ENCODE peak calls at places on chromosomes 7 and 10, in four cellular contexts. Y, S, Q and Z are unnamed samples.

GRCh38 chr7:11668727-11669126 is 163.3 kb downstream of the THSD7A start:
- DNase-seq in Y (no peak), S (no peak), Q (no peak), Z (no peak)

GRCh38 chr7:101185258-101185839 is 5.3 kb upstream of the NAT16 start:
- DNase-seq in Q (no peak), S (peak; percentile 32), Y (no peak), Z (no peak)

GRCh38 chr10:94016727-94017714 is 23.3 kb downstream of the PLCE1 start:
- DNase-seq in S (no peak), Q (no peak), Y (no peak), Z (no peak)

GRCh38 chr10:70124415-70124814 is 8.2 kb downstream of the AIFM2 start:
- DNase-seq in S (no peak), Q (no peak), Y (no peak), Z (no peak)

GRCh38 chr10:18607979-18608378 is 43.4 kb downstream of the NSUN6 start:
- DNase-seq in Y (no peak), Q (no peak), S (no peak), Z (no peak)

GRCh38 chr10:69953851-69954250 is 98.8 kb upstream of the MACROH2A2 start:
- DNase-seq in Q (no peak), S (no peak), Y (no peak), Z (no peak)

GRCh38 chr7:115724400-115725056 is 306.0 kb downstream of the TFEC start:
- DNase-seq in Q (peak; percentile 52), S (peak; percentile 6), Y (no peak), Z (no peak)

GRCh38 chr7:156659961-156660360 is 19.4 kb downstream of the RNF32 start:
- DNase-seq in S (no peak), Q (no peak), Y (no peak), Z (no peak)

GRCh38 chr7:69893915-69894314 is 295.6 kb downstream of the AUTS2 start:
- DNase-seq in Q (no peak), S (peak; percentile 26), Y (no peak), Z (no peak)

GRCh38 chr7:155487509-155488482 is 29.9 kb downstream of the EN2 start:
- DNase-seq in Q (no peak), S (no peak), Y (no peak), Z (no peak)

GRCh38 chr10:6200588-6201510 is 1.9 kb upstream of the PFKFB3 start:
- DNase-seq in Y (peak; percentile 24), Q (peak; percentile 53), S (no peak), Z (no peak)

GRCh38 chr10:86900955-86901354 is 56.5 kb downstream of the MMRN2 start:
- DNase-seq in Y (no peak), Q (no peak), S (peak; percentile 61), Z (no peak)

GRCh38 chr10:20811131-20811530 is 86.0 kb downstream of the NEBL start:
- DNase-seq in S (no peak), Q (no peak), Y (no peak), Z (no peak)

GRCh38 chr10:70761031-70761601 is 24.1 kb downstream of the TBATA start:
- DNase-seq in Q (no peak), S (peak; percentile 52), Y (no peak), Z (no peak)

GRCh38 chr7:122225874-122226273 is 78.7 kb downstream of the FEZF1 start:
- DNase-seq in Y (no peak), S (no peak), Q (no peak), Z (no peak)

GRCh38 chr7:79357101-79357500 is 96.4 kb downstream of the MAGI2 start:
- DNase-seq in S (no peak), Y (no peak), Q (no peak), Z (no peak)

GRCh38 chr10:4266387-4267083 is 481.5 kb upstream of the KLF6 start:
- DNase-seq in S (no peak), Q (peak; percentile 49), Y (no peak), Z (no peak)

GRCh38 chr7:106848851-106849442 is 16.1 kb upstream of the PIK3CG start:
- DNase-seq in S (no peak), Q (no peak), Y (no peak), Z (no peak)

GRCh38 chr10:125158528-125159485 is 1.6 kb downstream of the CTBP2 start:
- DNase-seq in Q (peak; percentile 76), S (peak; percentile 65), Y (no peak), Z (peak; percentile 58)

GRCh38 chr7:55237156-55237721 is 127.9 kb upstream of the LANCL2 start:
- DNase-seq in Q (no peak), Y (no peak), S (no peak), Z (no peak)

GRCh38 chr10:52779541-52780390 is 7.2 kb upstream of the MBL2 start:
- DNase-seq in Y (peak; percentile 57), S (peak; percentile 87), Q (peak; percentile 70), Z (peak; percentile 87)

GRCh38 chr7:77466455-77466854 is 50.3 kb upstream of the GSAP start:
- DNase-seq in S (no peak), Y (no peak), Q (no peak), Z (no peak)

GRCh38 chr7:133912916-133913697 is 214.0 kb upstream of the LRGUK start:
- DNase-seq in Q (peak; percentile 52), Y (no peak), S (no peak), Z (no peak)

GRCh38 chr7:105621617-105622016 is 40.3 kb upstream of the EFCAB10 start:
- DNase-seq in Y (no peak), Q (peak; percentile 21), S (no peak), Z (no peak)

GRCh38 chr7:142894112-142894835 is 8.7 kb upstream of the TRPV6 start:
- DNase-seq in Y (no peak), Q (no peak), S (no peak), Z (no peak)

GRCh38 chr7:81209059-81209458 is 290.2 kb upstream of the SEMA3C start:
- DNase-seq in Q (no peak), Y (no peak), S (no peak), Z (no peak)

GRCh38 chr10:89450901-89451300 is 36.5 kb downstream of the IFIT5 start:
- DNase-seq in Y (no peak), Q (no peak), S (no peak), Z (no peak)

GRCh38 chr7:3321206-3321605 is 20.2 kb downstream of the SDK1 start:
- DNase-seq in Y (no peak), Q (no peak), S (peak; percentile 32), Z (peak; percentile 53)

GRCh38 chr10:131979821-131980270 is 1.9 kb downstream of the BNIP3 start:
- DNase-seq in Y (no peak), Q (peak; percentile 50), S (peak; percentile 36), Z (no peak)

GRCh38 chr10:113709221-113709838 is 29.6 kb downstream of the CASP7 start:
- DNase-seq in Q (peak; percentile 36), S (peak; percentile 27), Y (no peak), Z (no peak)

GRCh38 chr7:66255533-66256100 is 50.5 kb downstream of the TPST1 start:
- DNase-seq in S (no peak), Q (no peak), Y (no peak), Z (no peak)

GRCh38 chr10:122296363-122297120 is 25.4 kb downstream of the BTBD16 start:
- DNase-seq in Y (no peak), S (no peak), Q (no peak), Z (no peak)

GRCh38 chr10:3136763-3137611 is 35.6 kb downstream of the PITRM1 start:
- DNase-seq in Q (no peak), Y (no peak), S (no peak), Z (no peak)

DNA sequence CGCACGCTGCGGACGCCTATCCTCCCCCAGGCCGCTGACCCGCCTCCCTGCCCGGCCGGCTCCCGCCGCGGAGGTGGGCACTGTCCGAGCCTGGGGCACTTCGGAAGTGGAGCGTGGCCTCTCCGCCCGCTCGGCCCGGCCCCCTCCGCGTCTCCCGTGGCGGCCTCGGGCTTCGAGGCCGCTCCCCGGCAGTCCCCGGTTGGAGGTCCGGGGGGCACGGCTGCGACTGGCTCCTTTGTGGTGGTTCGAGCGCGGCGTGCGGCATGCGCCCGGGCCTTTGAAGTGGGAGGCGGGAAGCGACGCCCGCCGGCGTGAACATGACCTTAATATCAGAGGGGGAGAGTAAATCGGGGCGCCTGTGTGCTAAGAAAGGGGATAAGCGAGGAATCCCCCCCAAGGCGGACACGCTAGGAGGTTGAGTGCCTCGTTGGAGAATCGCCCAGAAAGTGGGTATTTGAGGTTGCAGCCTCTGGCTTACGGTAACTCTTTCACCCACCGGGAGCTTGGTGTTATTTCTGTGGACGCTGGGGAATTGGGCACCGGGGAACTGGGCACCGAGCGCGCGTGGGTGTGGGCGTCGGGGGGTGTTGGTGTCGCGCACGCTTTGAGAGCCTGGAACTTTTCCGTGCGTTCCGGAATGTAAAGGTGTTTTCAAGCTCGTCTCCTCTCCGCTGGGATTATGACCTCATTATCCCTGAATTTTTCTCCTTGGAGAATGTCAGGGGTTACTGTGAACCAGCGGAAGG is 562 bp downstream of the SUV39H2 start:
- DNase-seq in Y (no peak), Q (no peak), S (peak; percentile 36), Z (peak; percentile 5)
- H2AFZ ChIP-seq in Y (peak overlapping the region; percentile 89), Q (peak overlapping the region; percentile 85), S (peak overlapping the region; percentile 92), Z (peak overlapping the region; percentile 92)

DNA sequence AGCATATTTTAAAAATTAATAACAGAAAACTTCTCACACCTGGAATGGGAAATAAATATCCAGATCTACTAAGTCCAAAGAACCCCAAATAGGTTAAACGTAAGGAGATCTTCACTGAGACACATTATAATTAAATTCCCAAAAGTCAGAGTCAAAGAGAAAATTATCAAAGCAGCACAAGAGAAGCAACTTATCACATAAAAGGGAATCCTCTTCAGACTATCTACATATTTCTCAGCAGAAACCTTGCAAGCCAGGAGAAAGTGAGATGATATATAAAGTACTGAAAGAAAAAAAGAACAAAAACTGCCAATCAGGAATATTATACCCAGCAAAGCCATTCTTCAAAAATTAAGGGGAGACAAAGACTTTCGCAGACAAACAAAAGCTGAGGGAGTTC is 756.4 kb downstream of the SUGCT start:
- DNase-seq in S (no peak), Y (no peak), Q (no peak), Z (no peak)
- H3K4me2 ChIP-seq in S (no peak overlapping the region), Y (no peak overlapping the region), Q (no peak overlapping the region), Z (no peak overlapping the region)

GRCh38 chr10:104117839-104118323 is 4.1 kb upstream of the SFR1 start:
- DNase-seq in Q (no peak), S (peak; percentile 14), Y (no peak), Z (no peak)

GRCh38 chr10:104109908-104110662 is 11.9 kb upstream of the SFR1 start:
- DNase-seq in Y (no peak), S (peak; percentile 26), Q (peak; percentile 62), Z (peak; percentile 88)

DNA sequence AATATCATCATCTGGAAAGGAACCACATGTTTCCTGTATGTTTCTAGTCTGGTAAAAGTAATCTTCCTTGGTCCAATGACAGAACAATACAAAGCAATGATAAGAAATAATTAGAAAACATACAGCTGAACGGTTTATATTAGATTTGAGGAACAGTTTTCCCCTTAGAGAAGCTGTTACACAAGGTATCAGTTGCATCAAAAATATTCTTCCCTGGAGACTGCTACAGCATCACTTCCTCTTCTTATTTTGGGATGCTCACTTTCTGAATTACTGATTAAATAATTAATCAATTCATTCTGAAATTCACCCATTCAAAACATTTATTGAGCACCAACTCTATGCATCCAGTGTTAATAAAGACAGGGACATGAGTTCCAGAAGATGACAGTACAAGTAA is 8.4 kb upstream of the SFR1 start:
- DNase-seq in S (no peak), Q (peak; percentile 47), Y (no peak), Z (no peak)
- H2AFZ ChIP-seq in S (no peak overlapping the region), Q (peak overlapping the region; percentile 43), Y (no peak overlapping the region), Z (no peak overlapping the region)

GRCh38 chr10:120077707-120078492 is 185.4 kb downstream of the SEC23IP start:
- DNase-seq in S (no peak), Q (no peak), Y (no peak), Z (peak; percentile 35)
- H3K4me2 ChIP-seq in S (no peak overlapping the region), Q (no peak overlapping the region), Y (no peak overlapping the region), Z (no peak overlapping the region)